ENCODE peak calls at places on chromosomes 6 and 20, in four cellular contexts. W, I, Y and A are unnamed samples.

GRCh38 chr6:67630146-67630545 is 1004.9 kb upstream of the ADGRB3 start:
- DNase-seq in I (peak; percentile 99), Y (no peak), W (no peak), A (no peak)

GRCh38 chr6:40285535-40285934 is 301.6 kb downstream of the LRFN2 start:
- DNase-seq in Y (no peak), I (no peak), W (no peak), A (no peak)

GRCh38 chr20:1177680-1178079 is 7.1 kb downstream of the TMEM74B start:
- DNase-seq in W (no peak), Y (peak; percentile 64), I (no peak), A (no peak)

GRCh38 chr6:53641348-53641747 is 24.2 kb downstream of the KLHL31 start:
- DNase-seq in Y (no peak), I (no peak), W (no peak), A (no peak)

GRCh38 chr6:125585470-125585869 is 164.0 kb upstream of the HEY2 start:
- DNase-seq in Y (no peak), W (no peak), I (no peak), A (no peak)

GRCh38 chr6:145673504-145673903 is 61.8 kb downstream of the EPM2A start:
- DNase-seq in Y (peak; percentile 21), I (no peak), W (no peak), A (no peak)

GRCh38 chr6:43716099-43716498 is 28.5 kb upstream of the MRPS18A start:
- DNase-seq in I (peak; percentile 28), Y (no peak), W (no peak), A (no peak)

GRCh38 chr20:19858972-19859371 is 100.9 kb downstream of the RIN2 start:
- DNase-seq in Y (no peak), W (no peak), I (peak; percentile 62), A (no peak)

GRCh38 chr6:122715725-122716124 is 63.8 kb upstream of the FABP7 start:
- DNase-seq in I (peak; percentile 72), Y (no peak), W (no peak), A (no peak)

GRCh38 chr20:58891076-58891685 is 38.7 kb downstream of the GNAS start:
- DNase-seq in Y (no peak), W (peak; percentile 61), I (peak; percentile 69), A (peak; percentile 85)

GRCh38 chr20:10696650-10697049 is 22.9 kb upstream of the JAG1 start:
- DNase-seq in W (no peak), I (no peak), Y (peak; percentile 34), A (no peak)

GRCh38 chr6:46367365-46367764 is 123.9 kb downstream of the RCAN2 start:
- DNase-seq in I (no peak), Y (no peak), W (no peak), A (no peak)

GRCh38 chr6:151704383-151704782 is 103.1 kb upstream of the ESR1 start:
- DNase-seq in I (no peak), W (no peak), Y (no peak), A (no peak)

GRCh38 chr20:45419188-45420091 is 3.5 kb downstream of the PIGT start:
- DNase-seq in I (peak; percentile 97), W (peak; percentile 95), Y (peak; percentile 35), A (no peak)

GRCh38 chr20:57266251-57267157 is at the start of gene BMP7:
- DNase-seq in I (peak; percentile 16), W (peak; percentile 33), Y (no peak), A (no peak)

GRCh38 chr6:43172127-43173007 is 1.3 kb downstream of the SRF start:
- DNase-seq in Y (peak; percentile 29), I (peak; percentile 36), W (peak; percentile 47), A (peak; percentile 35)

GRCh38 chr20:63734946-63735858 is 1.3 kb upstream of the LIME1 start:
- DNase-seq in W (no peak), Y (no peak), I (no peak), A (no peak)

GRCh38 chr6:72616406-72617015 is 5.4 kb upstream of the KCNQ5 start:
- DNase-seq in Y (peak; percentile 6), I (peak; percentile 39), W (peak; percentile 12), A (no peak)

GRCh38 chr6:45049188-45049843 is 278.8 kb upstream of the RUNX2 start:
- DNase-seq in I (peak; percentile 14), W (peak; percentile 27), Y (peak; percentile 61), A (no peak)

GRCh38 chr20:24488064-24488799 is 18.8 kb downstream of the SYNDIG1 start:
- DNase-seq in Y (no peak), I (no peak), W (peak; percentile 86), A (no peak)

GRCh38 chr6:1310628-1311399 is 1.1 kb upstream of the FOXQ1 start:
- DNase-seq in Y (peak; percentile 89), I (no peak), W (peak; percentile 62), A (no peak)

GRCh38 chr6:87066449-87067288 is 28.2 kb downstream of the CGA start:
- DNase-seq in I (peak; percentile 60), Y (peak; percentile 51), W (peak; percentile 39), A (peak; percentile 45)

GRCh38 chr6:170172825-170173231 is 118.0 kb downstream of the DLL1 start:
- DNase-seq in W (no peak), Y (no peak), I (no peak), A (no peak)

GRCh38 chr6:156741287-156742073 is 35.7 kb upstream of the ARID1B start:
- DNase-seq in I (no peak), Y (no peak), W (no peak), A (no peak)
- H2AFZ ChIP-seq in I (no peak overlapping the region), Y (no peak overlapping the region), W (no peak overlapping the region), A (no peak overlapping the region)

GRCh38 chr20:36306557-36307411 is 645 bp downstream of the DLGAP4 start:
- DNase-seq in Y (no peak), W (no peak), I (no peak), A (no peak)
- H2AFZ ChIP-seq in Y (no peak overlapping the region), W (no peak overlapping the region), I (no peak overlapping the region), A (peak overlapping the region; percentile 90)

GRCh38 chr6:37280162-37280895 is 22.4 kb upstream of the TMEM217 start:
- DNase-seq in I (no peak), Y (no peak), W (no peak), A (no peak)

GRCh38 chr6:37279366-37280134 is 21.6 kb upstream of the TMEM217 start:
- DNase-seq in I (peak; percentile 26), Y (no peak), W (peak; percentile 64), A (no peak)

GRCh38 chr6:37273697-37274096 is 15.8 kb upstream of the TMEM217 start:
- DNase-seq in W (no peak), Y (no peak), I (no peak), A (no peak)

GRCh38 chr6:37275350-37275749 is 17.4 kb upstream of the TMEM217 start:
- DNase-seq in W (no peak), Y (no peak), I (no peak), A (no peak)

DNA sequence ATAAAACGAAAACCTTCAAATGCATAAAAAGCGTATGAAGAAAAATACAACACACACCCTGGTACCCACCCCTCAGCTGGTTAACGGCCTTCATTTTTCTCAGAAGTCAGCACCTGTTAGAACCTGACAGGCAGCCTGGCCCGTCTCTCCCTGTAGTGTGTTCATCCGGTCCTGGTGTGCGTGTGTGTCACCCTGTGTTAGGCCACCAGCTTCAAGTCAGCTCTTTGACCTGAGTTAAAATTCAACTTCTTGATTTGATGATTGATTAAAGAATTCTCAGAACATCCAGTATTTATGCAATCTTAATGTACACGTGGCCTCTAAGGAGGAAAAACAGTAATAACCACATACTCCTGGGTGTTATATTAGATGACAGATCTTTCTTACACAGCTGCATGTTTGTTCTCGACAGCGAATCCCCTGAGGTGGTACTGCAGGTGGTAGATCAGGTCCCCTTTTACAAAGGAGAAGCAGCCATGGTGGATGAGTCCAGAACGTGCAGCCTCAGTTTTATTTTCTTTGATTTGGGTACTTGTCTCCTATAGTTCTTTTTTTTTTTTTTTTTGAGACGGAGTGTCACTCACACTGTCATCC is 19.1 kb upstream of the TMEM217 start:
- DNase-seq in Y (no peak), W (no peak), I (no peak), A (no peak)
- H2AFZ ChIP-seq in Y (no peak overlapping the region), W (no peak overlapping the region), I (no peak overlapping the region), A (no peak overlapping the region)

GRCh38 chr20:47790032-47790965 is 5.0 kb upstream of the SULF2 start:
- DNase-seq in I (peak; percentile 98), W (peak; percentile 92), Y (no peak), A (no peak)

GRCh38 chr20:47789081-47789998 is 4.1 kb upstream of the SULF2 start:
- DNase-seq in W (no peak), Y (no peak), I (peak; percentile 68), A (no peak)

GRCh38 chr20:47791084-47791599 is 5.9 kb upstream of the SULF2 start:
- DNase-seq in W (peak; percentile 95), Y (no peak), I (no peak), A (no peak)

GRCh38 chr20:47795214-47795667 is 10.0 kb upstream of the SULF2 start:
- DNase-seq in W (peak; percentile 95), Y (no peak), I (peak; percentile 62), A (no peak)

GRCh38 chr20:47792021-47792618 is 6.8 kb upstream of the SULF2 start:
- DNase-seq in W (peak; percentile 97), I (peak; percentile 98), Y (no peak), A (no peak)
- H2AFZ ChIP-seq in W (peak overlapping the region; percentile 61), I (no peak overlapping the region), Y (no peak overlapping the region), A (no peak overlapping the region)